ENCODE peak calls at places on chromosome 21, in seven cellular contexts. One of them, this sample, is unnamed.

GRCh38 chr21:30430170-30430655 is at the start of gene KRTAP13-4:
- DNase-seq in SK-N-SH: no peak
- DNase-seq in left ventricle myocardium inferior: no peak
- DNase-seq in MM.1S: no peak
- DNase-seq in GM12865: no peak
- DNase-seq in fibroblast of lung: no peak
- DNase-seq in breast epithelium: no peak
- DNase-seq in this sample: no peak

GRCh38 chr21:15330872-15331271 is 266.1 kb upstream of the NRIP1 start:
- DNase-seq in SK-N-SH: no peak
- DNase-seq in left ventricle myocardium inferior: no peak
- DNase-seq in MM.1S: no peak
- DNase-seq in GM12865: no peak
- DNase-seq in fibroblast of lung: no peak
- DNase-seq in breast epithelium: no peak
- DNase-seq in this sample: no peak

GRCh38 chr21:41432567-41433460 is 6.8 kb downstream of the MX1 start:
- DNase-seq in SK-N-SH: no peak
- DNase-seq in left ventricle myocardium inferior: no peak
- DNase-seq in MM.1S: no peak
- DNase-seq in GM12865: no peak
- DNase-seq in fibroblast of lung: no peak
- DNase-seq in breast epithelium: no peak
- DNase-seq in this sample: no peak

GRCh38 chr21:46564391-46564790 is 40.5 kb downstream of the S100B start:
- DNase-seq in SK-N-SH: no peak
- DNase-seq in left ventricle myocardium inferior: no peak
- DNase-seq in MM.1S: no peak
- DNase-seq in GM12865: no peak
- DNase-seq in fibroblast of lung: no peak
- DNase-seq in breast epithelium: no peak
- DNase-seq in this sample: no peak

GRCh38 chr21:29005696-29006095 is 13.0 kb upstream of the LTN1 start:
- DNase-seq in SK-N-SH: no peak
- DNase-seq in left ventricle myocardium inferior: no peak
- DNase-seq in MM.1S: no peak
- DNase-seq in GM12865: no peak
- DNase-seq in fibroblast of lung: no peak
- DNase-seq in breast epithelium: no peak
- DNase-seq in this sample: no peak

GRCh38 chr21:38740131-38740530 is 65.6 kb upstream of the ETS2 start:
- DNase-seq in SK-N-SH: no peak
- DNase-seq in left ventricle myocardium inferior: no peak
- DNase-seq in MM.1S: no peak
- DNase-seq in GM12865: no peak
- DNase-seq in fibroblast of lung: peak
- DNase-seq in breast epithelium: no peak
- DNase-seq in this sample: no peak

GRCh38 chr21:45022348-45022675 is 52.1 kb upstream of the ADARB1 start:
- DNase-seq in SK-N-SH: no peak
- DNase-seq in left ventricle myocardium inferior: no peak
- DNase-seq in MM.1S: no peak
- DNase-seq in GM12865: no peak
- DNase-seq in fibroblast of lung: no peak
- DNase-seq in breast epithelium: no peak
- DNase-seq in this sample: no peak

GRCh38 chr21:41507521-41508414 is at the start of gene TMPRSS2:
- DNase-seq in SK-N-SH: no peak
- DNase-seq in left ventricle myocardium inferior: no peak
- DNase-seq in MM.1S: no peak
- DNase-seq in GM12865: no peak
- DNase-seq in fibroblast of lung: no peak
- DNase-seq in breast epithelium: peak
- DNase-seq in this sample: no peak

GRCh38 chr21:37369307-37369854 is 2.8 kb downstream of the DYRK1A start:
- DNase-seq in SK-N-SH: no peak
- DNase-seq in left ventricle myocardium inferior: no peak
- DNase-seq in MM.1S: no peak
- DNase-seq in GM12865: no peak
- DNase-seq in fibroblast of lung: no peak
- DNase-seq in breast epithelium: no peak
- DNase-seq in this sample: no peak
- H3K4me3 ChIP-seq in SK-N-SH: peak
- H3K4me3 ChIP-seq in left ventricle myocardium inferior: peak
- H3K4me3 ChIP-seq in MM.1S: peak
- H3K4me3 ChIP-seq in GM12865: peak
- H3K4me3 ChIP-seq in fibroblast of lung: peak
- H3K4me3 ChIP-seq in breast epithelium: peak
- H3K4me3 ChIP-seq in this sample: no peak

DNA sequence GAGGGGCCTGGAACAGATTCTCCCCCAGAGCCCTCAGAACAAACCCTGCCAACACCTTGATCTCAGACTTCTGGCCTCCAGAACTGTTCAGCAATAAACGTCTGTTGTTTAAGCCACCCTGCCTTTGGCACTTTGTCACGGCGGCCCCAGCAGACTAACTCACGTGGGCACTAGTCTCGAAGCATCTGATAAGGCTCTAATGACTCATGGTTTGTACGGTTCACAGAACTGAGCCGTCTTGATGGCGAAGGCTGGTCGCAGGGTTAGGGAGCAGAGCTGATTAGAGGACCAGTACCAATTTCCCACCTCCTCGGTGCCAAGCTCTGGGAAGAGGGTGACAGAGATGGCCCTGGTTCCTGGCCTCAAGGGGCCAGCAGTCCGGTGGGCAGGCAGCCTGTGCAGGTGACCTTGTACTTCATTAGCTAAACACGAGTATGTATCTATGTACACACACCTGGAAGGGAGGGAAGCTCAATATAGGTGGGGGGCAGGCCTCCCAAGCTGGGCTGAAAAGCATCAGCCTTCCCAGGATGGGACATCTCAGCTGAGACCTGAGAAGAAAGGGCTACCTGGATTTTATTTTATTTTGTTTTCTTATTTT is 112.8 kb downstream of the MRPS6 start:
- DNase-seq in SK-N-SH: no peak
- DNase-seq in left ventricle myocardium inferior: no peak
- DNase-seq in MM.1S: no peak
- DNase-seq in GM12865: no peak
- DNase-seq in fibroblast of lung: peak
- DNase-seq in breast epithelium: no peak
- DNase-seq in this sample: no peak
- TF ChIP-seq CTCF in SK-N-SH: no peak
- TF ChIP-seq CTCF in left ventricle myocardium inferior: no peak
- TF ChIP-seq CTCF in MM.1S: no peak
- TF ChIP-seq CTCF in GM12865: no peak
- TF ChIP-seq CTCF in fibroblast of lung: no peak
- TF ChIP-seq CTCF in breast epithelium: no peak
- TF ChIP-seq CTCF in this sample: no peak

GRCh38 chr21:36322083-36322424 is 2.1 kb downstream of the MORC3 start:
- DNase-seq in SK-N-SH: no peak
- DNase-seq in left ventricle myocardium inferior: no peak
- DNase-seq in MM.1S: no peak
- DNase-seq in GM12865: no peak
- DNase-seq in fibroblast of lung: no peak
- DNase-seq in breast epithelium: no peak
- DNase-seq in this sample: no peak

GRCh38 chr21:36321325-36322082 is 1.5 kb downstream of the MORC3 start:
- DNase-seq in SK-N-SH: peak
- DNase-seq in left ventricle myocardium inferior: no peak
- DNase-seq in MM.1S: no peak
- DNase-seq in GM12865: peak
- DNase-seq in fibroblast of lung: peak
- DNase-seq in breast epithelium: no peak
- DNase-seq in this sample: no peak

GRCh38 chr21:36325373-36326010 is 5.5 kb downstream of the MORC3 start:
- DNase-seq in SK-N-SH: no peak
- DNase-seq in left ventricle myocardium inferior: no peak
- DNase-seq in MM.1S: no peak
- DNase-seq in GM12865: no peak
- DNase-seq in fibroblast of lung: peak
- DNase-seq in breast epithelium: no peak
- DNase-seq in this sample: no peak

GRCh38 chr21:36320421-36321324 is 676 bp downstream of the MORC3 start:
- DNase-seq in SK-N-SH: peak
- DNase-seq in left ventricle myocardium inferior: peak
- DNase-seq in MM.1S: peak
- DNase-seq in GM12865: peak
- DNase-seq in fibroblast of lung: peak
- DNase-seq in breast epithelium: peak
- DNase-seq in this sample: no peak

GRCh38 chr21:36323032-36323431 is 3.0 kb downstream of the MORC3 start:
- DNase-seq in SK-N-SH: no peak
- DNase-seq in left ventricle myocardium inferior: no peak
- DNase-seq in MM.1S: no peak
- DNase-seq in GM12865: peak
- DNase-seq in fibroblast of lung: no peak
- DNase-seq in breast epithelium: no peak
- DNase-seq in this sample: no peak
- H3K4me3 ChIP-seq in SK-N-SH: no peak
- H3K4me3 ChIP-seq in left ventricle myocardium inferior: peak
- H3K4me3 ChIP-seq in MM.1S: no peak
- H3K4me3 ChIP-seq in GM12865: no peak
- H3K4me3 ChIP-seq in fibroblast of lung: no peak
- H3K4me3 ChIP-seq in breast epithelium: no peak
- H3K4me3 ChIP-seq in this sample: no peak

DNA sequence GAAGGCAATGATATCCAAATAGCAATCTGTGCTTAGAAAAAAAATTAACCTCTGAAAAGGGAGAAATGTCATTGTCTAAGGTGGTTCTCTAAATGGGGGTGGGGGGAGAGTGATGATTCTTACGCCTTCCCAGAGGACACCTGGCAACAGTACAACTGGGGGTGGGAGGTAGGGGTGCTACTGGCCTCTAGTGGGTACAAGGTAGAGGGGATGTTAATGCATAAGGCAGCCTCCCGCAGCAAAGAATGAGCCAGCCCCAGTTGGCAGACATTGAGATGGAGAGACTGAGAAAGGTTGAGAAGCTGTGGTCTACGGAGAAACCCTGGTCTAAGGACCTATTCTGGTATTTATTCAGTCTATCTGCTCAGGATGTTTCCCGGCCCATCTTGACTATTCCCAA is 472.2 kb upstream of the RUNX1 start:
- DNase-seq in SK-N-SH: no peak
- DNase-seq in left ventricle myocardium inferior: no peak
- DNase-seq in MM.1S: no peak
- DNase-seq in GM12865: no peak
- DNase-seq in fibroblast of lung: no peak
- DNase-seq in breast epithelium: no peak
- DNase-seq in this sample: no peak
- TF ChIP-seq CTCF in SK-N-SH: no peak
- TF ChIP-seq CTCF in left ventricle myocardium inferior: no peak
- TF ChIP-seq CTCF in MM.1S: no peak
- TF ChIP-seq CTCF in GM12865: no peak
- TF ChIP-seq CTCF in fibroblast of lung: no peak
- TF ChIP-seq CTCF in breast epithelium: no peak
- TF ChIP-seq CTCF in this sample: no peak

GRCh38 chr21:32412998-32413504 is 545 bp downstream of the EVA1C start:
- DNase-seq in SK-N-SH: no peak
- DNase-seq in left ventricle myocardium inferior: peak
- DNase-seq in MM.1S: no peak
- DNase-seq in GM12865: no peak
- DNase-seq in fibroblast of lung: no peak
- DNase-seq in breast epithelium: peak
- DNase-seq in this sample: no peak

GRCh38 chr21:32413697-32414578 is 1.4 kb downstream of the EVA1C start:
- DNase-seq in SK-N-SH: no peak
- DNase-seq in left ventricle myocardium inferior: no peak
- DNase-seq in MM.1S: no peak
- DNase-seq in GM12865: no peak
- DNase-seq in fibroblast of lung: peak
- DNase-seq in breast epithelium: no peak
- DNase-seq in this sample: no peak

GRCh38 chr21:32414579-32415358 is 2.3 kb downstream of the EVA1C start:
- DNase-seq in SK-N-SH: peak
- DNase-seq in left ventricle myocardium inferior: no peak
- DNase-seq in MM.1S: no peak
- DNase-seq in GM12865: no peak
- DNase-seq in fibroblast of lung: peak
- DNase-seq in breast epithelium: no peak
- DNase-seq in this sample: no peak

GRCh38 chr21:32415451-32415850 is 2.9 kb downstream of the EVA1C start:
- DNase-seq in SK-N-SH: no peak
- DNase-seq in left ventricle myocardium inferior: no peak
- DNase-seq in MM.1S: no peak
- DNase-seq in GM12865: no peak
- DNase-seq in fibroblast of lung: no peak
- DNase-seq in breast epithelium: no peak
- DNase-seq in this sample: no peak

DNA sequence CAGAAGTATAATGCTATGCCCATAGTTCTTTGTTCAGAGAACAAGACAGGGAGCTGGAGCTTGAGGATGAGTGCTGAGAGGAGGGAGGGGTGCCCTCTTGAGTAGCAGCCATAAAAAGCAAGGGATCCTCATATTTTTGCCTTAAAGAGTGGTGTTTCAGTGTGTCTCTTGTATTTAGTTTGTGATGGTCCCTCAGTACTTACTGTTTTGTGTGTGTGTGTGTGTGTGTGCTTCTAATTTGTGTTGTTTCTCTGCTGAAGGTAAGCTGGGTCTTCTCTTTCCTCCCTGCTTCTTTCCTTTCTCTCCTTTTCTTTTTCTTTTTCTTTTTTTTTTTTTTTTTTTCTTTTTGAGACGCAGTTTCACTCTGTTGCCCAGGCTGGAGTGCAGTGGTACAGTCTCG is 3.5 kb downstream of the EVA1C start:
- DNase-seq in SK-N-SH: no peak
- DNase-seq in left ventricle myocardium inferior: no peak
- DNase-seq in MM.1S: no peak
- DNase-seq in GM12865: no peak
- DNase-seq in fibroblast of lung: no peak
- DNase-seq in breast epithelium: no peak
- DNase-seq in this sample: no peak
- H3K4me3 ChIP-seq in SK-N-SH: no peak
- H3K4me3 ChIP-seq in left ventricle myocardium inferior: peak
- H3K4me3 ChIP-seq in MM.1S: no peak
- H3K4me3 ChIP-seq in GM12865: no peak
- H3K4me3 ChIP-seq in fibroblast of lung: no peak
- H3K4me3 ChIP-seq in breast epithelium: no peak
- H3K4me3 ChIP-seq in this sample: no peak

This sample was measured in AG09309.